ENCODE peak calls at places on chromosomes 16 and 17, in six cellular contexts. P is mesenchymal stem cell, I is H1, G is neuronal stem cell, A is trophoblast cell, H is H9. K is an unnamed sample.

GRCh38 chr17:14321476-14321949 is 20.6 kb downstream of the HS3ST3B1 start:
- DNase-seq in P (peak), I (no peak), G (no peak), A (peak), H (no peak), K (no peak)

GRCh38 chr17:5500804-5501391 is 14.5 kb downstream of the MIS12 start:
- DNase-seq in P (peak), I (peak), G (peak), A (peak), H (peak), K (peak)

GRCh38 chr17:77892469-77893143 is 65.9 kb upstream of the TNRC6C start:
- DNase-seq in P (peak), I (peak), G (peak), A (no peak), H (peak), K (no peak)

GRCh38 chr17:38451840-38452529 is 23.7 kb downstream of the ARHGAP23 start:
- DNase-seq in P (peak), I (peak), G (no peak), A (no peak), H (peak), K (peak)

GRCh38 chr16:57998992-57999365 is 1.5 kb downstream of the ZNF319 start:
- DNase-seq in P (no peak), I (no peak), G (no peak), A (no peak), H (no peak), K (no peak)

GRCh38 chr16:19348578-19349315 is 63.2 kb downstream of the CLEC19A start:
- DNase-seq in P (no peak), I (peak), G (peak), A (no peak), H (peak), K (no peak)

GRCh38 chr16:89324056-89325010 is 106.8 kb downstream of the ZNF778 start:
- DNase-seq in P (peak), I (no peak), G (no peak), A (no peak), H (no peak), K (peak)

GRCh38 chr17:57295526-57296023 is 39.3 kb downstream of the MSI2 start:
- DNase-seq in P (peak), I (no peak), G (no peak), A (peak), H (no peak), K (peak)

GRCh38 chr17:177762-178161 is 3.7 kb downstream of the DOC2B start:
- DNase-seq in P (no peak), I (no peak), G (no peak), A (no peak), H (no peak), K (no peak)

GRCh38 chr16:77271532-77272426 is 72.6 kb downstream of the SYCE1L start:
- DNase-seq in P (no peak), I (no peak), G (no peak), A (no peak), H (no peak), K (no peak)

GRCh38 chr16:9816644-9817043 is 365.6 kb downstream of the GRIN2A start:
- DNase-seq in P (no peak), I (no peak), G (no peak), A (no peak), H (no peak), K (no peak)

GRCh38 chr16:9817586-9817985 is 364.6 kb downstream of the GRIN2A start:
- DNase-seq in P (no peak), I (no peak), G (no peak), A (no peak), H (no peak), K (no peak)

GRCh38 chr16:9818702-9819101 is 363.5 kb downstream of the GRIN2A start:
- DNase-seq in P (no peak), I (no peak), G (no peak), A (no peak), H (no peak), K (no peak)

GRCh38 chr16:9808210-9808609 is 374.0 kb downstream of the GRIN2A start:
- DNase-seq in P (no peak), I (no peak), G (no peak), A (no peak), H (no peak), K (no peak)

GRCh38 chr16:9813665-9814064 is 368.6 kb downstream of the GRIN2A start:
- DNase-seq in P (no peak), I (no peak), G (no peak), A (no peak), H (no peak), K (no peak)
- H4K91ac ChIP-seq in P (no peak), I (no peak), G (no peak), A (no peak), H (no peak), K (no peak)

GRCh38 chr16:35748621-35749252 is 2289.3 kb downstream of the TP53TG3F start:
- DNase-seq in P (no peak), I (no peak), G (no peak), A (no peak), H (no peak), K (no peak)

GRCh38 chr16:35745821-35746248 is 2286.4 kb downstream of the TP53TG3F start:
- DNase-seq in P (no peak), I (no peak), G (no peak), A (no peak), H (no peak), K (no peak)

GRCh38 chr16:35746281-35746962 is 2287.0 kb downstream of the TP53TG3F start:
- DNase-seq in P (no peak), I (no peak), G (no peak), A (no peak), H (no peak), K (no peak)

GRCh38 chr16:35747658-35748455 is 2288.4 kb downstream of the TP53TG3F start:
- DNase-seq in P (no peak), I (no peak), G (no peak), A (no peak), H (no peak), K (no peak)

GRCh38 chr16:35746963-35747657 is 2287.7 kb downstream of the TP53TG3F start:
- DNase-seq in P (no peak), I (no peak), G (no peak), A (no peak), H (no peak), K (no peak)
- H4K91ac ChIP-seq in P (no peak), I (no peak), G (no peak), A (no peak), H (no peak), K (no peak)

DNA sequence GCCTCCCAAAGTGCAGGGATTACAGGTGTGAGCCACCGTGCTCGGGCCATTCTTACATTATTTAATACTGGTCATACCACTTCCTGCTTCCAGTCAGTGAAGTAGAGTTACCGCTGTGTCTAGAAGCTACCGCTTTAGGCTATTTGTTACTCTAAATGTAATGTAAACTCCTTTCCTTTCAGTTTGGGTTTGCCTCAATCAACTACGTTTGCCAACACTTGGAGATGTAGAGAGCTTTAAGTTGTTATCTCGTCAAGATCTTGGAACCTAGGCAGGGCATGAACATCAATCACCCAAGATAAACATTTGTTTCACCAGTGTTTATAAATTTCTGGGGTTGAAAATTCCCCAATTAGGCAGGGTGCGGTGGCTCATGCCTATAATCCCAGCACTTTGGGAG is 275.9 kb downstream of the STX8 start:
- DNase-seq in P (peak), I (no peak), G (no peak), A (peak), H (no peak), K (no peak)
- H4K91ac ChIP-seq in P (no peak), I (no peak), G (no peak), A (no peak), H (no peak), K (no peak)

GRCh38 chr16:669666-670065 is 1.7 kb downstream of the RHOT2 start:
- DNase-seq in P (no peak), I (no peak), G (no peak), A (no peak), H (no peak), K (no peak)
- H4K91ac ChIP-seq in P (no peak), I (no peak), G (no peak), A (no peak), H (no peak), K (no peak)